ENCODE peak calls at places on chromosomes 12 and 14, in four cellular contexts. P is ovary, L is A549, X is keratinocyte. J is an unnamed sample.

GRCh38 chr12:67621926-67622325 is 26.6 kb upstream of the DYRK2 start:
- DNase-seq in P (no peak), L (no peak), X (no peak), J (no peak)

GRCh38 chr12:2101798-2102197 is 49.0 kb downstream of the CACNA1C start:
- DNase-seq in P (no peak), L (no peak), X (no peak), J (no peak)

GRCh38 chr12:51901121-51901812 is 6.0 kb upstream of the ACVRL1 start:
- DNase-seq in P (no peak), L (no peak), X (no peak), J (no peak)

GRCh38 chr12:58388261-58388660 is 446.9 kb downstream of the ATP23 start:
- DNase-seq in P (no peak), L (no peak), X (no peak), J (no peak)

GRCh38 chr12:57830393-57830792 is 11.9 kb upstream of the AVIL start:
- DNase-seq in P (no peak), L (no peak), X (no peak), J (no peak)

GRCh38 chr14:61750708-61751474 is 11.3 kb upstream of the SNAPC1 start:
- DNase-seq in P (peak; percentile 80), L (peak; percentile 83), X (peak; percentile 60), J (peak; percentile 80)

GRCh38 chr12:14621821-14622220 is 54.1 kb upstream of the PLBD1 start:
- DNase-seq in P (no peak), L (no peak), X (no peak), J (no peak)

GRCh38 chr14:22602853-22603252 is 4.8 kb downstream of the ABHD4 start:
- DNase-seq in P (no peak), L (peak; percentile 73), X (no peak), J (peak; percentile 60)

GRCh38 chr14:38065101-38065762 is 142.5 kb upstream of the SSTR1 start:
- DNase-seq in P (no peak), L (no peak), X (no peak), J (no peak)

GRCh38 chr12:111672822-111673381 is 12.9 kb downstream of the BRAP start:
- DNase-seq in P (no peak), L (no peak), X (no peak), J (no peak)

GRCh38 chr12:78343657-78344056 is 513.0 kb downstream of the NAV3 start:
- DNase-seq in P (no peak), L (no peak), X (no peak), J (peak; percentile 0)

GRCh38 chr12:43969882-43970281 is 134.0 kb downstream of the TMEM117 start:
- DNase-seq in P (no peak), L (peak; percentile 41), X (peak; percentile 52), J (peak; percentile 47)

GRCh38 chr12:113152196-113152834 is 2.8 kb downstream of the CFAP73 start:
- DNase-seq in P (no peak), L (no peak), X (no peak), J (no peak)

GRCh38 chr12:71439613-71440392 is at the start of gene LGR5:
- DNase-seq in P (peak; percentile 54), L (peak; percentile 18), X (no peak), J (no peak)

GRCh38 chr12:120590741-120591407 is 9.7 kb upstream of the POP5 start:
- DNase-seq in P (no peak), L (no peak), X (no peak), J (no peak)

GRCh38 chr12:4274960-4275868 is 1.7 kb downstream of the CCND2 start:
- DNase-seq in P (peak; percentile 41), L (no peak), X (no peak), J (peak; percentile 21)

GRCh38 chr12:107390414-107390813 is 295.2 kb upstream of the PWP1 start:
- DNase-seq in P (no peak), L (no peak), X (no peak), J (no peak)

GRCh38 chr12:67515679-67516363 is 132.7 kb upstream of the DYRK2 start:
- DNase-seq in P (no peak), L (no peak), X (no peak), J (no peak)

GRCh38 chr12:124341645-124342069 is 46.8 kb downstream of the RFLNA start:
- DNase-seq in P (no peak), L (no peak), X (no peak), J (no peak)

GRCh38 chr12:87413784-87414183 is 615.4 kb downstream of the C12orf50 start:
- DNase-seq in P (no peak), L (no peak), X (no peak), J (no peak)

GRCh38 chr12:11697670-11698387 is 48.4 kb downstream of the ETV6 start:
- DNase-seq in P (no peak), L (no peak), X (no peak), J (peak; percentile 31)

GRCh38 chr12:21912318-21912717 is 28.9 kb downstream of the ABCC9 start:
- DNase-seq in P (no peak), L (no peak), X (no peak), J (peak; percentile 4)

GRCh38 chr12:39505025-39505424 is 62.1 kb upstream of the KIF21A start:
- DNase-seq in P (no peak), L (no peak), X (no peak), J (no peak)

GRCh38 chr14:88129306-88130056 is 124.5 kb downstream of the GPR65 start:
- DNase-seq in P (no peak), L (peak; percentile 32), X (peak; percentile 17), J (no peak)

GRCh38 chr14:65238456-65238855 is 136.1 kb upstream of the MAX start:
- DNase-seq in P (peak; percentile 26), L (peak; percentile 63), X (no peak), J (no peak)

GRCh38 chr12:29168000-29168399 is 18.9 kb downstream of the FAR2 start:
- DNase-seq in P (no peak), L (no peak), X (no peak), J (no peak)

GRCh38 chr14:75298187-75298985 is 19.8 kb downstream of the FOS start:
- DNase-seq in P (peak; percentile 84), L (no peak), X (no peak), J (peak; percentile 13)

GRCh38 chr14:29243355-29243754 is 476.8 kb downstream of the FOXG1 start:
- DNase-seq in P (no peak), L (no peak), X (no peak), J (no peak)

GRCh38 chr12:12451063-12451462 is 94.2 kb downstream of the BORCS5 start:
- DNase-seq in P (no peak), L (no peak), X (no peak), J (no peak)

GRCh38 chr12:67475725-67476124 is 172.8 kb upstream of the DYRK2 start:
- DNase-seq in P (no peak), L (no peak), X (no peak), J (no peak)

DNA sequence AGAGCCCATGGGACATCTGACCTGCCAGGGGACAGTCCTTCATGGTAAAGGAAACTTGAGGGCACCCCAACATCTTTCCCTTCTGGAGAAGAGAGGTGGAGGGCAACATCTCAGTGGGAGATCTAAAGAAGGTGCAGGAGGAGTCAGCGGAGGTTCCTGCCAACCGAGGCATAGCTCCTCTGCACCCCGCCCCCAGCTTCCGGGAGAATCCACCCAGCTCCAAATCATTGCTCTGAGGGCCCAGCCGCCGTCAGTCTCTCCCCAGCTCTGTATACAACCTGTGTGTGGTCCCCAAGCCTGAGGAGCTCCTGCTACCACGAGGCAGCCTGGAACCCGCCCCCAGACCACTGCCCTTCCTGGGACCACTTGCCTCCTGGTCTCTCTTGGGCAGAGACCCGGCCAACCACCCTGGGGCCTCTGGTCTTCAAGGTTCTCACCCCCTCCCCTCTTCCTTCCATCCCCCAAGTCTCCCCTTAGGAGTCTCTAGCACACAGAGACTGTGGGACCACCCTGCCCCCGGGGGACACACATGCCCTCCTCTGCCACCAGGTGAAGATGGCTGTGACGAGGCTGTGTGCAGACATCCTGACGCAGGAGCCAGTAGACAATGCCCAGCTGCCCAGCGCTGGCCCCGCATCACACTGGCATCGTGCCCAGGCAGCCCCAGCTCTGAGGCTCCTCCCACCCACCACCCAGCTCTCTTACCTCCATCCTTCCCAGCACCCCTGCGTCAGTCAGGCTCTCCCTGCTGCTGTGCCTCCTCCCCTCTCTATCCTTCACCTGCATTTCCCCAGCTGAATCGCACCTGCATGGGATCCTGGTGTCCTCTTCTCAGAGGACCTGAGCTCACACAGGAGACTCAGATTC is 13.0 kb upstream of the NUDT14 start:
- DNase-seq in P (no peak), L (no peak), X (no peak), J (no peak)
- H3K27ac ChIP-seq in P (no peak overlapping the region), L (peak overlapping the region; percentile 71), X (no peak overlapping the region), J (no peak overlapping the region)

DNA sequence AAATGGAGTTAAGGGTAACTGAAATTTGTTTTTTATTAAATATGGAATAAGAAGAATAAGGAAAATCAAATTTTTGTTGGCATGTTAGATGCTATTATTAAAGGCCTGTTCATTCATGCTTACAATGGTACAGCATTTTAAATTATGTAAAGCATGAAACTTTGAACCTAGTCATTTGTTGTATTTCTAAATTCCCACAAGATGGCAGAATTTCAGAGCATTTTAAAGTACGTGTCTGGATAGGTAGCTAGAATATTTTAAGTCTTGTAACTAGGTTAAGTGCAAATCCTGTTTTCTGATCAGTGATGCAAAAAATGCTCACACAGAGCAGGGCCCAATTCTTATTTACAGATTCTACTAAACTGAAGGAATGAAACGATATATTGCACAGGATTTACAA is 585.6 kb upstream of the MIS18BP1 start:
- DNase-seq in P (no peak), L (no peak), X (no peak), J (peak; percentile 1)
- TF ChIP-seq CTCF in P (no peak), L (no peak), X (no peak), J (peak; percentile 30)

GRCh38 chr14:90544566-90544965 is 147.7 kb downstream of the CALM1 start:
- DNase-seq in P (peak; percentile 8), L (no peak), X (no peak), J (no peak)

GRCh38 chr14:90545966-90546751 is 149.3 kb downstream of the CALM1 start:
- DNase-seq in P (peak; percentile 20), L (no peak), X (no peak), J (no peak)

GRCh38 chr14:90546767-90547166 is 149.9 kb downstream of the CALM1 start:
- DNase-seq in P (peak; percentile 9), L (no peak), X (no peak), J (no peak)

GRCh38 chr14:90544971-90545370 is 148.1 kb downstream of the CALM1 start:
- DNase-seq in P (peak; percentile 12), L (no peak), X (no peak), J (no peak)

DNA sequence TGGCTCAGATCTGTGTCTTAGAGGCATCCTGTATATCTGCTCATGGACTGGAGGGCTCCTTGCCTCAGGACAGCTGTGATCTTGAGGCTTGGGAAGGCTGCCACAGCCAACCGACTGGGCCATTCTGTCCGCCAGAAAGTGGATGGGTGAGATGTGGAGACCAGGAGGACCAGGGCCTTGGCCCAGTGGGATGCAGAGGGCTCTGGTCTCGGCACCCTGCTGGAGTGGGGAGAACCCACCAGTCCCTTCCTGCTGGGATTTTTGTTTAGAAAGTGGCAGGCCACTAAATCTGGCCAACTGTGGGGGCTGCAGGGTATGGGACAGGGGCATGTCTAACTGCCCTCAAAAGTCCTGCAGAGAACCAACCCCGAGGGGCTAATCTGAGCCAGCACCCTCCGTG is 148.6 kb downstream of the CALM1 start:
- DNase-seq in P (peak; percentile 13), L (no peak), X (no peak), J (no peak)
- H3K27ac ChIP-seq in P (no peak overlapping the region), L (no peak overlapping the region), X (no peak overlapping the region), J (no peak overlapping the region)

DNA sequence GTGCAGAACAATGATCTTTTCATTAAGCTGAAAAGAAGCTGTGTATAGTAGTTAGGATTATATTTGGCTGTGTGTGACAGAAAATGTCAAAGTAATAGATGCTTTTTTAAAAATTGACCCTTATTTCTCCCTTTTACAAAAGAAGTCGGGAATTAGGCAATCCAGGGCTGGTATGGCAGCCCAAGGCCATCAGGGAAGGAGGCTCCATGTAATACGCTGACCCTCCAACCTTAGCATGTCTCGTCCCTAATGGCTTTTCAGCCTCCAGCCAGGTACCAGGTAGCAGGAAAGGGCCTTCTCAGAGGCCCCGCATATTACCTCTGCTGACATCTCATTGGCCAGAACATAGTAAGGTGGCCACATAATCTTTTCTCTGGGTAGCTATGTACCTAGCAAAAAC is 79.7 kb downstream of the VCPKMT start:
- DNase-seq in P (no peak), L (no peak), X (no peak), J (no peak)
- TF ChIP-seq CTCF in P (no peak), L (no peak), X (no peak), J (no peak)

J was measured in RWPE1.